ENCODE peak calls at places on chromosome 1, in seven cellular contexts. N is epithelial cell of esophagus, X is GM10248, J is memory B cell, Z is T follicular helper cell, C is caudate nucleus, R is T-cell. W is an unnamed sample.
A peak's percentile ranks its signal among the peaks of the same experiment; 100 is the strongest.

GRCh38 chr1:233327938-233328660 is 575 bp downstream of the MAP3K21 start:
- DNase-seq in Z (peak; percentile 6), J (peak; percentile 33), R (peak; percentile 37), C (no peak), N (peak; percentile 54), X (peak; percentile 22), W (peak; percentile 46)

GRCh38 chr1:10980094-10980577 is 32.3 kb upstream of the TARDBP start:
- DNase-seq in Z (no peak), N (peak; percentile 71), J (no peak), X (no peak), R (no peak), C (peak; percentile 92), W (peak; percentile 68)

GRCh38 chr1:233635765-233636502 is 22.0 kb downstream of the KCNK1 start:
- DNase-seq in R (no peak), C (no peak), Z (no peak), J (no peak), N (no peak), X (no peak), W (no peak)

GRCh38 chr1:149849947-149850360 is 49.4 kb upstream of the BOLA1 start:
- DNase-seq in X (no peak), J (peak; percentile 1), N (peak; percentile 19), C (no peak), R (no peak), Z (no peak), W (no peak)

GRCh38 chr1:172338295-172338735 is 82.2 kb upstream of the C1orf105 start:
- DNase-seq in J (no peak), Z (no peak), C (no peak), N (no peak), X (peak; percentile 21), R (no peak), W (no peak)

GRCh38 chr1:89725016-89725380 is 92.1 kb downstream of the LRRC8C start:
- DNase-seq in J (no peak), C (no peak), Z (no peak), X (no peak), N (peak; percentile 55), R (no peak), W (no peak)

GRCh38 chr1:4220362-4220761 is 320.3 kb upstream of the C1orf174 start:
- DNase-seq in R (no peak), J (no peak), Z (no peak), X (no peak), C (no peak), N (no peak), W (no peak)

GRCh38 chr1:72564749-72565148 is 282.4 kb upstream of the NEGR1 start:
- DNase-seq in C (no peak), X (no peak), R (no peak), Z (no peak), N (no peak), J (no peak), W (no peak)

GRCh38 chr1:5369223-5369622 is 623.0 kb downstream of the NPHP4 start:
- DNase-seq in Z (no peak), X (no peak), J (no peak), R (no peak), N (peak; percentile 5), C (no peak), W (no peak)

GRCh38 chr1:203156280-203156679 is 19.3 kb downstream of the MYBPH start:
- DNase-seq in X (no peak), Z (no peak), J (no peak), N (no peak), C (no peak), R (no peak), W (no peak)

GRCh38 chr1:47572731-47573505 is 135.1 kb downstream of the FOXD2 start:
- DNase-seq in N (no peak), J (no peak), X (no peak), Z (no peak), R (no peak), C (peak; percentile 81), W (peak; percentile 51)

GRCh38 chr1:116483481-116484309 is 87.1 kb downstream of the CD58 start:
- DNase-seq in C (no peak), N (no peak), Z (no peak), X (no peak), J (no peak), R (no peak), W (no peak)

GRCh38 chr1:68202239-68202832 is 30.0 kb downstream of the WLS start:
- DNase-seq in C (no peak), R (no peak), X (no peak), N (no peak), Z (no peak), J (no peak), W (peak; percentile 2)

GRCh38 chr1:199170711-199171110 is 531.9 kb downstream of the PTPRC start:
- DNase-seq in J (no peak), C (no peak), R (no peak), N (peak; percentile 59), Z (no peak), X (no peak), W (no peak)

GRCh38 chr1:54110991-54111390 is 41.8 kb downstream of the CDCP2 start:
- DNase-seq in X (no peak), Z (no peak), J (no peak), N (no peak), R (no peak), C (no peak), W (no peak)

GRCh38 chr1:17587693-17588047 is 48.2 kb downstream of the ARHGEF10L start:
- DNase-seq in N (no peak), Z (no peak), X (no peak), R (no peak), J (no peak), C (no peak), W (no peak)